ENCODE peak calls at places on chromosomes 7 and 10, in ten cellular contexts. X, A, E, U, Y, N, D, P, R and W are unnamed samples.

GRCh38 chr10:72109619-72110215 is 21.4 kb upstream of the SPOCK2 start:
- DNase-seq in Y (no peak), D (no peak), R (no peak), A (no peak), U (no peak), E (no peak), P (no peak), N (no peak), X (no peak), W (no peak)

GRCh38 chr10:112801004-112801403 is 149.0 kb upstream of the TCF7L2 start:
- DNase-seq in E (no peak), P (no peak), A (no peak), D (no peak), Y (no peak), X (no peak), U (no peak), R (peak; percentile 63), N (no peak), W (no peak)

GRCh38 chr10:59757966-59758365 is 4.7 kb upstream of the MRLN start:
- DNase-seq in R (no peak), A (no peak), U (no peak), E (no peak), X (peak; percentile 10), N (no peak), Y (no peak), D (no peak), P (no peak), W (no peak)

GRCh38 chr7:3896366-3896765 is 595.3 kb downstream of the SDK1 start:
- DNase-seq in E (no peak), R (no peak), U (no peak), X (no peak), P (no peak), A (no peak), N (no peak), D (no peak), Y (no peak), W (no peak)

GRCh38 chr7:15594461-15594860 is 32.6 kb upstream of the AGMO start:
- DNase-seq in X (no peak), N (no peak), R (no peak), A (no peak), U (no peak), P (no peak), E (no peak), Y (no peak), D (no peak), W (no peak)

GRCh38 chr7:78165454-78165853 is 366.9 kb downstream of the PHTF2 start:
- DNase-seq in U (no peak), Y (no peak), N (no peak), D (no peak), P (no peak), A (no peak), R (peak; percentile 51), E (no peak), X (no peak), W (no peak)

GRCh38 chr7:143892527-143893300 is 9.3 kb downstream of the TCAF1 start:
- DNase-seq in D (no peak), P (no peak), U (no peak), X (no peak), E (no peak), N (no peak), A (peak; percentile 54), Y (no peak), R (peak; percentile 89), W (no peak)

GRCh38 chr7:132402096-132402495 is 174.2 kb downstream of the PLXNA4 start:
- DNase-seq in X (no peak), N (no peak), P (no peak), D (no peak), Y (no peak), E (no peak), R (no peak), A (no peak), U (no peak), W (no peak)

GRCh38 chr7:18494821-18495408 is 634 bp upstream of the HDAC9 start:
- DNase-seq in D (no peak), E (no peak), X (peak; percentile 69), N (no peak), Y (peak; percentile 10), R (no peak), P (no peak), U (no peak), A (no peak), W (no peak)

GRCh38 chr7:31814187-31814586 is 127.2 kb downstream of the PPP1R17 start:
- DNase-seq in P (no peak), R (peak; percentile 34), D (no peak), Y (peak; percentile 18), X (peak; percentile 15), U (no peak), E (no peak), A (no peak), N (no peak), W (no peak)

GRCh38 chr10:33509231-33509871 is 174.9 kb upstream of the NRP1 start:
- DNase-seq in P (peak; percentile 71), R (peak; percentile 90), U (peak; percentile 77), E (peak; percentile 86), X (peak; percentile 80), Y (peak; percentile 72), D (peak; percentile 80), A (peak; percentile 56), N (no peak), W (peak; percentile 48)

GRCh38 chr10:26486985-26487850 is 49.1 kb downstream of the APBB1IP start:
- DNase-seq in X (peak; percentile 84), U (no peak), R (peak; percentile 22), Y (peak; percentile 40), N (no peak), D (peak; percentile 74), E (peak; percentile 71), P (peak; percentile 68), A (peak; percentile 55), W (no peak)

GRCh38 chr10:50594012-50594411 is 29.7 kb downstream of the SGMS1 start:
- DNase-seq in A (no peak), U (no peak), E (no peak), D (peak; percentile 37), X (peak; percentile 95), Y (peak; percentile 43), R (no peak), N (no peak), P (no peak), W (no peak)
- H3K4me3 ChIP-seq in A (no peak overlapping the region), U (no peak overlapping the region), E (no peak overlapping the region), D (no peak overlapping the region), X (peak overlapping the region; percentile 1), Y (no peak overlapping the region), R (no peak overlapping the region), N (no peak overlapping the region), P (no peak overlapping the region), W (no peak overlapping the region)

DNA sequence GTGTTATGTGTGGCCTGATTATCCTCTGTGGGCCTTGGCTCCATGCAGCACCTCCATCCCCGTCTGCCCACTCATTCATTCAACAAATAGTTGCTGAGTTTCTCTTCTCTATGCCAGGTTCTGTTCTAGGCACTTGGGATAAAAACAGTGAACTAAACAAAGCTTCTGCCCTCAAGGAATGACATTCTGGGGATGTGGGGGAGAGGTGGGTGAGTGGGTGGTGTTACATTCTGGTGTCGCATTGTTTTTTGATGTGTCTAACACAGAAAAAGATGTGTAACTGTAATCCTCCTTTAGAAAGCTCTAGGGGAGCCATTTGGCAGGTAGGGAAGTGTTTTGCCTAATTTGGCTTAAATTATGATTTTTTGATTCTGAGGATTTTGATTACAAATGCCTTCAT is 21.3 kb downstream of the AUTS2 start:
- DNase-seq in U (no peak), N (no peak), R (no peak), E (no peak), P (no peak), X (no peak), A (no peak), D (no peak), Y (no peak), W (no peak)
- H3K4me1 ChIP-seq in U (peaks cover 12% of the 10 kb centered on the region), N (peaks cover 12% of the 10 kb centered on the region), R (peaks cover 27% of the 10 kb centered on the region), E (no peaks in the 10 kb centered on the region), P (no peaks in the 10 kb centered on the region), X (peaks cover 17% of the 10 kb centered on the region), A (no peaks in the 10 kb centered on the region), D (peaks cover 7% of the 10 kb centered on the region), Y (no peaks in the 10 kb centered on the region), W (peaks cover 4% of the 10 kb centered on the region)

DNA sequence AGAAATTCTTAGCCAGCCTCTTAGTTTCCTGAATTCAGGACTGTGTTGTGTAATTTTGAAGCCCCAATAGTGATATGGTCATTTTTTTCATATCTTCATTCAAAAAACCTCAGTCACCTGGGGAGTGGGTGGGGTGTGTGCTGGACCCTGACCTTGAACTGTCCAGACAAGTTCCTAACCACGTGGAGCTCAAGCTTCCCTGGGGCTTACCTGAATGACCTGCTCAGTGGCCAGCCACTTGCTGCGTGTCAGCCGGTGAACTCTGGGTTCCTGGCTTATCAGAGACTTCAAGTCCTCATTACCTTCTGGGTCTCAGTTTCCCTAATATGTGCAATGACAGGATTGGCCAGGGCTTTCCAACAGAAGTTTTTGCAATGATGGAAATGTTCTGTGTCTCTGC is 27.1 kb downstream of the MGMT start:
- DNase-seq in A (no peak), X (no peak), P (no peak), E (no peak), U (no peak), N (no peak), D (no peak), R (no peak), Y (no peak), W (no peak)
- H3K4me3 ChIP-seq in A (no peak overlapping the region), X (no peak overlapping the region), P (no peak overlapping the region), E (no peak overlapping the region), U (no peak overlapping the region), N (no peak overlapping the region), D (no peak overlapping the region), R (no peak overlapping the region), Y (no peak overlapping the region), W (no peak overlapping the region)

GRCh38 chr7:101784275-101785127 is 32.9 kb upstream of the CUX1 start:
- DNase-seq in X (peak; percentile 61), P (no peak), R (no peak), Y (no peak), D (no peak), U (no peak), A (no peak), N (no peak), E (no peak), W (no peak)

GRCh38 chr7:101781384-101781783 is 36.0 kb upstream of the CUX1 start:
- DNase-seq in U (no peak), X (no peak), E (no peak), P (no peak), Y (no peak), R (no peak), A (no peak), N (no peak), D (no peak), W (no peak)

GRCh38 chr7:101783381-101784181 is 33.8 kb upstream of the CUX1 start:
- DNase-seq in X (no peak), N (no peak), Y (no peak), A (no peak), R (no peak), D (no peak), P (no peak), U (no peak), E (no peak), W (no peak)

GRCh38 chr7:101782476-101782875 is 35.0 kb upstream of the CUX1 start:
- DNase-seq in P (no peak), E (no peak), Y (no peak), A (no peak), D (no peak), R (no peak), U (no peak), X (no peak), N (no peak), W (no peak)

DNA sequence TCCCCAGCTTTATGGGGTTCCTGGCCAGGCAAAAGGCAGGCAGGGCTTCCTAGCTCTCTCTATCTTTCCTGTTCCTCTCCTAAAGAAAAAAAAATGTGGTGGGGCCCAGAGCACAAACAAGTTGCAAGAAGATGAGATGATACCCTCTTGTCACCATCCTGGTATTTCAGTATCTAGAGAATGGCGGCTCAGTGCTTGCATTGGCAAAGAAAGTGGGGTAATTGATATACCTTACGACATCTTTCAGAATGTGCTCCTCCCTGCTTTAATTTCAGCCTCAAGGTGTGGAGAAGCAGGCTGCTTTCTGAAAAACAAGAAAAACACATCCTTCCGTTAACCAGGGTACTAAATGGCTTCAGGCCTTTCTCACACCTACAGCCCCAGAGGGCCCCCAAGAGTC is 34.5 kb upstream of the CUX1 start:
- DNase-seq in U (no peak), N (no peak), P (no peak), D (no peak), X (no peak), Y (no peak), E (no peak), A (no peak), R (no peak), W (no peak)
- H3K4me1 ChIP-seq in U (peaks cover 4% of the 10 kb centered on the region), N (peaks cover 24% of the 10 kb centered on the region), P (no peaks in the 10 kb centered on the region), D (no peaks in the 10 kb centered on the region), X (peaks cover 6% of the 10 kb centered on the region), Y (peaks cover 5% of the 10 kb centered on the region), E (no peaks in the 10 kb centered on the region), A (no peaks in the 10 kb centered on the region), R (no peaks in the 10 kb centered on the region), W (peaks cover 6% of the 10 kb centered on the region)